ENCODE peak calls at places on chromosomes 3 and 15, in four cellular contexts. X is uterus, N is cardiac muscle cell, S is fibroblast of villous mesenchyme. M is an unnamed sample.

GRCh38 chr3:152321321-152321720 is 52.6 kb downstream of the MBNL1 start:
- DNase-seq in N (no peak), X (no peak), S (no peak), M (no peak)

GRCh38 chr15:99752556-99752955 is 19.3 kb upstream of the LYSMD4 start:
- DNase-seq in N (no peak), X (no peak), S (no peak), M (no peak)

GRCh38 chr3:110710156-110710555 is 361.5 kb upstream of the NECTIN3 start:
- DNase-seq in X (no peak), S (no peak), N (no peak), M (no peak)

GRCh38 chr3:88180398-88180999 is 30.7 kb downstream of the C3orf38 start:
- DNase-seq in S (peak), N (peak), X (no peak), M (no peak)

GRCh38 chr3:150020527-150020926 is 49.8 kb upstream of the PFN2 start:
- DNase-seq in N (no peak), S (peak), X (no peak), M (no peak)

GRCh38 chr15:31605467-31605931 is 278.9 kb downstream of the KLF13 start:
- DNase-seq in S (peak), N (peak), X (no peak), M (no peak)

GRCh38 chr15:37682304-37682703 is 252.1 kb upstream of the TMCO5A start:
- DNase-seq in X (no peak), S (peak), N (no peak), M (no peak)

GRCh38 chr15:93321881-93322282 is 232.9 kb upstream of the RGMA start:
- DNase-seq in N (no peak), X (no peak), S (no peak), M (no peak)

GRCh38 chr3:191290311-191291025 is 38.7 kb upstream of the CCDC50 start:
- DNase-seq in S (peak), X (no peak), N (no peak), M (no peak)

GRCh38 chr3:156837130-156837529 is 11.0 kb downstream of the LEKR1 start:
- DNase-seq in N (no peak), X (no peak), S (peak), M (no peak)

GRCh38 chr15:62706361-62706760 is 336.2 kb upstream of the TPM1 start:
- DNase-seq in S (no peak), X (no peak), N (no peak), M (no peak)
- TF ChIP-seq CTCF in S (no peak), X (no peak), N (no peak), M (no peak)

GRCh38 chr3:49671291-49672288 is 2.6 kb upstream of the APEH start:
- DNase-seq in S (peak), N (peak), X (peak), M (peak)

GRCh38 chr3:49675912-49676311 is 1.8 kb downstream of the APEH start:
- DNase-seq in X (no peak), N (no peak), S (no peak), M (no peak)

GRCh38 chr3:49673715-49674490 is at the start of gene APEH:
- DNase-seq in N (peak), X (peak), S (peak), M (peak)

GRCh38 chr3:49673131-49673714 is 928 bp upstream of the APEH start:
- DNase-seq in N (peak), X (no peak), S (no peak), M (no peak)

GRCh38 chr3:49674491-49674983 is 386 bp downstream of the APEH start:
- DNase-seq in S (no peak), X (no peak), N (no peak), M (no peak)
- TF ChIP-seq CTCF in S (no peak), X (no peak), N (no peak), M (no peak)

GRCh38 chr3:58837863-58838255 is 171.3 kb upstream of the FAM3D start:
- DNase-seq in X (no peak), N (no peak), S (no peak), M (no peak)
- TF ChIP-seq CTCF in X (no peak), N (no peak), S (no peak), M (no peak)

GRCh38 chr3:57179580-57180410 is 14.6 kb upstream of the IL17RD start:
- DNase-seq in N (no peak), X (no peak), S (peak), M (no peak)
- TF ChIP-seq CTCF in N (peak), X (no peak), S (peak), M (no peak)

GRCh38 chr3:184583345-184584000 is 21.9 kb downstream of the EPHB3 start:
- DNase-seq in X (no peak), N (peak), S (no peak), M (peak)

GRCh38 chr3:184582583-184582982 is 21.0 kb downstream of the EPHB3 start:
- DNase-seq in N (peak), X (no peak), S (peak), M (peak)

GRCh38 chr3:184585545-184585944 is 24.0 kb downstream of the EPHB3 start:
- DNase-seq in X (no peak), S (no peak), N (no peak), M (no peak)

GRCh38 chr3:184582998-184583344 is 21.4 kb downstream of the EPHB3 start:
- DNase-seq in X (no peak), N (no peak), S (no peak), M (no peak)

DNA sequence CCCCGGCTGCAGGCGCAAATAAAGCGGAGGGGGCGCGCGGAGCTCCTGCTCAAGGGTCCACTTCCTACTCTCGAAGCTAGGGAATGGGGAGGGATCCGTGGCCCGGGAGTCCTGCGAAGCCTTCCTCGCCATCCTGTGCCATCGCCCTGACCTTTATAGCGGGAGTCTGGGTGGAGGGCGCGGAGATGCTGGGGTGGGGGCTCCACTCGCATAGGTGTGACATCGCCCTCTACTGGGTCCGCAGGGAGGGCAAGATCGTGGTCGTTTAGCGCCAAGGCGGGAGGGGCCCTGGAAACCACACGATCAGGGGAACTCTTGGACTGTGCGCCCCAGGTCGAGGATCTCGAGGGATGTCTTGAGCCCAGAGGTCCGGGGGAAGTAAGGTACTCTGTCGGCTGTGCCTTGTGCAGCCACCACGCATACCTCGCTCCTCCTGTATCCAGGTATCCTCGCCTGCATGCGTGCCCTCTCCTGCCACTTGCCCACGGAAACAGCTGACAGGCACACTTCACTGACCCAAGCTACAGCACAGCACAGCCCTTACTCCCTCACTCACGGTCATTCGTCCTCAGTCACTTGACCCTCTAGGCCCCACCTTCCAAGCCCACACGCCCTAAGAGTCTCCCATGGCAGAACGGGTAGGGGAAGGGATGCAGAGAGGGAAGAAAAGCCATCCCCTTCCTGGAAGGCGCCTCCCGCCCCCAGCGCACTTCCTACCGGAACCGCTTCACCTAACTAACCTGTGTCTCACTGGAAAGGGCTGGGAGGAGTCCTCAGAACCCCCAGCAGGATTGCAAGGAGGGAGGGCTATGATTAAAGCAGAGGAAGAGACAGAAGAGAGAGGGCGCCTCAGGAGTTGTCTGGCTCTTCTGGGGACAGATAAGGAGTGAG is 22.7 kb downstream of the EPHB3 start:
- DNase-seq in N (peak), X (no peak), S (no peak), M (no peak)
- TF ChIP-seq CTCF in N (peak), X (no peak), S (peak), M (peak)

GRCh38 chr3:16604433-16604832 is 790 bp downstream of the DAZL start:
- DNase-seq in S (no peak), N (no peak), X (no peak), M (no peak)

GRCh38 chr3:16600771-16601538 is 4.3 kb downstream of the DAZL start:
- DNase-seq in X (peak), S (peak), N (peak), M (peak)

GRCh38 chr3:16604887-16605602 is at the start of gene DAZL:
- DNase-seq in N (no peak), X (no peak), S (no peak), M (no peak)

GRCh38 chr3:16599694-16600093 is 5.5 kb downstream of the DAZL start:
- DNase-seq in S (no peak), X (no peak), N (no peak), M (no peak)

GRCh38 chr3:16601539-16602005 is 3.7 kb downstream of the DAZL start:
- DNase-seq in S (no peak), X (no peak), N (no peak), M (no peak)
- TF ChIP-seq CTCF in S (no peak), X (no peak), N (no peak), M (no peak)